ENCODE peak calls at places on chromosomes 12 and 14, in five cellular contexts. One of them, this sample, is unnamed.

GRCh38 chr14:89025581-89026236 is 201.3 kb downstream of the TTC8 start:
- DNase-seq in HT1080: no peak
- DNase-seq in activated CD8-positive, alpha-beta memory T cell treated with anti-CD3 and anti-CD28 coated beads for 1 hour: no peak
- DNase-seq in ascending aorta: no peak
- DNase-seq in sigmoid colon: no peak
- DNase-seq in this sample: no peak

GRCh38 chr14:102076793-102077759 is 9.8 kb downstream of the HSP90AA1 start:
- DNase-seq in sigmoid colon: no peak
- DNase-seq in ascending aorta: no peak
- DNase-seq in activated CD8-positive, alpha-beta memory T cell treated with anti-CD3 and anti-CD28 coated beads for 1 hour: no peak
- DNase-seq in HT1080: no peak
- DNase-seq in this sample: no peak

GRCh38 chr12:75964150-75964549 is 67.4 kb downstream of the PHLDA1 start:
- DNase-seq in ascending aorta: no peak
- DNase-seq in activated CD8-positive, alpha-beta memory T cell treated with anti-CD3 and anti-CD28 coated beads for 1 hour: no peak
- DNase-seq in HT1080: no peak
- DNase-seq in sigmoid colon: no peak
- DNase-seq in this sample: no peak

GRCh38 chr12:4027412-4027811 is 154.2 kb upstream of the PARP11 start:
- DNase-seq in ascending aorta: no peak
- DNase-seq in HT1080: no peak
- DNase-seq in sigmoid colon: no peak
- DNase-seq in activated CD8-positive, alpha-beta memory T cell treated with anti-CD3 and anti-CD28 coated beads for 1 hour: peak; percentile 43
- DNase-seq in this sample: peak; percentile 33

GRCh38 chr14:66038214-66038977 is 447.8 kb upstream of the CCDC196 start:
- DNase-seq in ascending aorta: peak; percentile 63
- DNase-seq in HT1080: peak; percentile 90
- DNase-seq in activated CD8-positive, alpha-beta memory T cell treated with anti-CD3 and anti-CD28 coated beads for 1 hour: no peak
- DNase-seq in sigmoid colon: peak; percentile 62
- DNase-seq in this sample: peak; percentile 63

GRCh38 chr14:85471744-85472143 is 58.2 kb upstream of the FLRT2 start:
- DNase-seq in ascending aorta: no peak
- DNase-seq in activated CD8-positive, alpha-beta memory T cell treated with anti-CD3 and anti-CD28 coated beads for 1 hour: no peak
- DNase-seq in sigmoid colon: no peak
- DNase-seq in HT1080: peak; percentile 93
- DNase-seq in this sample: peak; percentile 82

GRCh38 chr14:105491366-105492006 is 440 bp downstream of the TEDC1 start:
- DNase-seq in activated CD8-positive, alpha-beta memory T cell treated with anti-CD3 and anti-CD28 coated beads for 1 hour: peak; percentile 77
- DNase-seq in HT1080: peak; percentile 57
- DNase-seq in ascending aorta: no peak
- DNase-seq in sigmoid colon: peak; percentile 83
- DNase-seq in this sample: peak; percentile 88

GRCh38 chr14:44109041-44109440 is 398.0 kb downstream of the FSCB start:
- DNase-seq in activated CD8-positive, alpha-beta memory T cell treated with anti-CD3 and anti-CD28 coated beads for 1 hour: no peak
- DNase-seq in sigmoid colon: no peak
- DNase-seq in ascending aorta: no peak
- DNase-seq in HT1080: no peak
- DNase-seq in this sample: no peak

GRCh38 chr12:125346361-125346760 is 281.1 kb downstream of the AACS start:
- DNase-seq in HT1080: no peak
- DNase-seq in sigmoid colon: no peak
- DNase-seq in ascending aorta: no peak
- DNase-seq in activated CD8-positive, alpha-beta memory T cell treated with anti-CD3 and anti-CD28 coated beads for 1 hour: no peak
- DNase-seq in this sample: no peak

GRCh38 chr12:54355104-54355815 is 9.0 kb downstream of the GPR84 start:
- DNase-seq in HT1080: no peak
- DNase-seq in ascending aorta: no peak
- DNase-seq in activated CD8-positive, alpha-beta memory T cell treated with anti-CD3 and anti-CD28 coated beads for 1 hour: no peak
- DNase-seq in sigmoid colon: no peak
- DNase-seq in this sample: no peak

GRCh38 chr12:89414851-89415250 is 62.5 kb upstream of the DUSP6 start:
- DNase-seq in sigmoid colon: no peak
- DNase-seq in ascending aorta: no peak
- DNase-seq in activated CD8-positive, alpha-beta memory T cell treated with anti-CD3 and anti-CD28 coated beads for 1 hour: no peak
- DNase-seq in HT1080: no peak
- DNase-seq in this sample: no peak

GRCh38 chr14:73376585-73376984 is 81.8 kb downstream of the NUMB start:
- DNase-seq in sigmoid colon: no peak
- DNase-seq in HT1080: no peak
- DNase-seq in ascending aorta: no peak
- DNase-seq in activated CD8-positive, alpha-beta memory T cell treated with anti-CD3 and anti-CD28 coated beads for 1 hour: no peak
- DNase-seq in this sample: no peak

GRCh38 chr12:17296882-17297281 is 690.9 kb upstream of the LMO3 start:
- DNase-seq in HT1080: no peak
- DNase-seq in activated CD8-positive, alpha-beta memory T cell treated with anti-CD3 and anti-CD28 coated beads for 1 hour: no peak
- DNase-seq in sigmoid colon: no peak
- DNase-seq in ascending aorta: no peak
- DNase-seq in this sample: no peak

GRCh38 chr14:48331421-48331820 is 656.0 kb upstream of the MDGA2 start:
- DNase-seq in ascending aorta: no peak
- DNase-seq in HT1080: no peak
- DNase-seq in sigmoid colon: no peak
- DNase-seq in activated CD8-positive, alpha-beta memory T cell treated with anti-CD3 and anti-CD28 coated beads for 1 hour: no peak
- DNase-seq in this sample: no peak

GRCh38 chr14:49970474-49971147 is 77.7 kb downstream of the ARF6 start:
- DNase-seq in ascending aorta: no peak
- DNase-seq in HT1080: no peak
- DNase-seq in activated CD8-positive, alpha-beta memory T cell treated with anti-CD3 and anti-CD28 coated beads for 1 hour: no peak
- DNase-seq in sigmoid colon: no peak
- DNase-seq in this sample: no peak

GRCh38 chr14:22122227-22123187 is 448.9 kb upstream of the OR4E1 start:
- DNase-seq in activated CD8-positive, alpha-beta memory T cell treated with anti-CD3 and anti-CD28 coated beads for 1 hour: no peak
- DNase-seq in sigmoid colon: no peak
- DNase-seq in ascending aorta: no peak
- DNase-seq in HT1080: no peak
- DNase-seq in this sample: peak; percentile 17

GRCh38 chr14:45048385-45048784 is 35.5 kb upstream of the PRPF39 start:
- DNase-seq in sigmoid colon: no peak
- DNase-seq in ascending aorta: no peak
- DNase-seq in HT1080: no peak
- DNase-seq in activated CD8-positive, alpha-beta memory T cell treated with anti-CD3 and anti-CD28 coated beads for 1 hour: no peak
- DNase-seq in this sample: no peak

GRCh38 chr12:6638305-6638704 is 2.5 kb upstream of the LPAR5 start:
- DNase-seq in HT1080: no peak
- DNase-seq in ascending aorta: no peak
- DNase-seq in activated CD8-positive, alpha-beta memory T cell treated with anti-CD3 and anti-CD28 coated beads for 1 hour: no peak
- DNase-seq in sigmoid colon: no peak
- DNase-seq in this sample: no peak

GRCh38 chr12:67382206-67382871 is 113.2 kb downstream of the CAND1 start:
- DNase-seq in activated CD8-positive, alpha-beta memory T cell treated with anti-CD3 and anti-CD28 coated beads for 1 hour: no peak
- DNase-seq in sigmoid colon: no peak
- DNase-seq in ascending aorta: no peak
- DNase-seq in HT1080: no peak
- DNase-seq in this sample: no peak

GRCh38 chr14:49904270-49904669 is 11.4 kb downstream of the ARF6 start:
- DNase-seq in ascending aorta: no peak
- DNase-seq in activated CD8-positive, alpha-beta memory T cell treated with anti-CD3 and anti-CD28 coated beads for 1 hour: no peak
- DNase-seq in sigmoid colon: no peak
- DNase-seq in HT1080: no peak
- DNase-seq in this sample: no peak

GRCh38 chr14:53306926-53307325 is 153.8 kb upstream of the DDHD1 start:
- DNase-seq in ascending aorta: no peak
- DNase-seq in HT1080: peak; percentile 79
- DNase-seq in sigmoid colon: no peak
- DNase-seq in activated CD8-positive, alpha-beta memory T cell treated with anti-CD3 and anti-CD28 coated beads for 1 hour: no peak
- DNase-seq in this sample: peak; percentile 32

GRCh38 chr14:23817164-23817767 is 136.3 kb upstream of the DHRS4 start:
- DNase-seq in activated CD8-positive, alpha-beta memory T cell treated with anti-CD3 and anti-CD28 coated beads for 1 hour: no peak
- DNase-seq in sigmoid colon: no peak
- DNase-seq in ascending aorta: no peak
- DNase-seq in HT1080: no peak
- DNase-seq in this sample: no peak

GRCh38 chr12:51970904-51971646 is 19.6 kb downstream of the ACVR1B start:
- DNase-seq in HT1080: peak; percentile 63
- DNase-seq in activated CD8-positive, alpha-beta memory T cell treated with anti-CD3 and anti-CD28 coated beads for 1 hour: no peak
- DNase-seq in ascending aorta: no peak
- DNase-seq in sigmoid colon: no peak
- DNase-seq in this sample: peak; percentile 74

GRCh38 chr12:111322336-111323250 is 46.3 kb downstream of the PHETA1 start:
- DNase-seq in sigmoid colon: peak; percentile 67
- DNase-seq in HT1080: peak; percentile 53
- DNase-seq in activated CD8-positive, alpha-beta memory T cell treated with anti-CD3 and anti-CD28 coated beads for 1 hour: no peak
- DNase-seq in ascending aorta: no peak
- DNase-seq in this sample: peak; percentile 90

GRCh38 chr14:55553791-55554190 is 26.2 kb upstream of the KTN1 start:
- DNase-seq in HT1080: peak; percentile 83
- DNase-seq in activated CD8-positive, alpha-beta memory T cell treated with anti-CD3 and anti-CD28 coated beads for 1 hour: no peak
- DNase-seq in sigmoid colon: no peak
- DNase-seq in ascending aorta: no peak
- DNase-seq in this sample: peak; percentile 16

GRCh38 chr12:50764116-50764860 is 387 bp downstream of the ATF1 start:
- DNase-seq in sigmoid colon: peak; percentile 72
- DNase-seq in ascending aorta: peak; percentile 76
- DNase-seq in HT1080: peak; percentile 55
- DNase-seq in activated CD8-positive, alpha-beta memory T cell treated with anti-CD3 and anti-CD28 coated beads for 1 hour: peak; percentile 67
- DNase-seq in this sample: peak; percentile 63

GRCh38 chr12:50505386-50505827 is 622 bp downstream of the DIP2B start:
- DNase-seq in HT1080: peak; percentile 56
- DNase-seq in activated CD8-positive, alpha-beta memory T cell treated with anti-CD3 and anti-CD28 coated beads for 1 hour: peak; percentile 11
- DNase-seq in sigmoid colon: peak; percentile 71
- DNase-seq in ascending aorta: no peak
- DNase-seq in this sample: peak; percentile 43

GRCh38 chr12:117907108-117907689 is 61.6 kb downstream of the KSR2 start:
- DNase-seq in activated CD8-positive, alpha-beta memory T cell treated with anti-CD3 and anti-CD28 coated beads for 1 hour: no peak
- DNase-seq in sigmoid colon: no peak
- DNase-seq in HT1080: no peak
- DNase-seq in ascending aorta: no peak
- DNase-seq in this sample: no peak

GRCh38 chr14:59427653-59428578 is 37.3 kb downstream of the GPR135 start:
- DNase-seq in activated CD8-positive, alpha-beta memory T cell treated with anti-CD3 and anti-CD28 coated beads for 1 hour: no peak
- DNase-seq in HT1080: no peak
- DNase-seq in ascending aorta: peak; percentile 85
- DNase-seq in sigmoid colon: peak; percentile 74
- DNase-seq in this sample: peak; percentile 45

GRCh38 chr12:104354167-104354867 is 50.8 kb downstream of the EID3 start:
- DNase-seq in ascending aorta: peak; percentile 30
- DNase-seq in activated CD8-positive, alpha-beta memory T cell treated with anti-CD3 and anti-CD28 coated beads for 1 hour: no peak
- DNase-seq in HT1080: no peak
- DNase-seq in sigmoid colon: no peak
- DNase-seq in this sample: no peak

GRCh38 chr12:52358575-52359350 is 8.5 kb downstream of the KRT85 start:
- DNase-seq in ascending aorta: peak; percentile 50
- DNase-seq in sigmoid colon: no peak
- DNase-seq in HT1080: peak; percentile 75
- DNase-seq in activated CD8-positive, alpha-beta memory T cell treated with anti-CD3 and anti-CD28 coated beads for 1 hour: no peak
- DNase-seq in this sample: peak; percentile 72

GRCh38 chr14:81638656-81639055 is 105.0 kb upstream of the SEL1L start:
- DNase-seq in ascending aorta: no peak
- DNase-seq in sigmoid colon: no peak
- DNase-seq in HT1080: no peak
- DNase-seq in activated CD8-positive, alpha-beta memory T cell treated with anti-CD3 and anti-CD28 coated beads for 1 hour: no peak
- DNase-seq in this sample: no peak

GRCh38 chr12:131003676-131004075 is 50.0 kb downstream of the ADGRD1 start:
- DNase-seq in sigmoid colon: no peak
- DNase-seq in HT1080: no peak
- DNase-seq in activated CD8-positive, alpha-beta memory T cell treated with anti-CD3 and anti-CD28 coated beads for 1 hour: no peak
- DNase-seq in ascending aorta: no peak
- DNase-seq in this sample: no peak

GRCh38 chr14:99983251-99984012 is 81.8 kb upstream of the EVL start:
- DNase-seq in activated CD8-positive, alpha-beta memory T cell treated with anti-CD3 and anti-CD28 coated beads for 1 hour: no peak
- DNase-seq in HT1080: no peak
- DNase-seq in ascending aorta: no peak
- DNase-seq in sigmoid colon: no peak
- DNase-seq in this sample: no peak

GRCh38 chr14:24095196-24096068 is 1.3 kb downstream of the PCK2 start:
- DNase-seq in activated CD8-positive, alpha-beta memory T cell treated with anti-CD3 and anti-CD28 coated beads for 1 hour: no peak
- DNase-seq in ascending aorta: no peak
- DNase-seq in HT1080: peak; percentile 76
- DNase-seq in sigmoid colon: no peak
- DNase-seq in this sample: peak; percentile 69

GRCh38 chr12:112813836-112814235 is 22.3 kb downstream of the RPH3A start:
- DNase-seq in activated CD8-positive, alpha-beta memory T cell treated with anti-CD3 and anti-CD28 coated beads for 1 hour: no peak
- DNase-seq in ascending aorta: no peak
- DNase-seq in HT1080: no peak
- DNase-seq in sigmoid colon: no peak
- DNase-seq in this sample: no peak

GRCh38 chr14:70792939-70793338 is 16.4 kb downstream of the MAP3K9 start:
- DNase-seq in ascending aorta: no peak
- DNase-seq in HT1080: no peak
- DNase-seq in activated CD8-positive, alpha-beta memory T cell treated with anti-CD3 and anti-CD28 coated beads for 1 hour: no peak
- DNase-seq in sigmoid colon: no peak
- DNase-seq in this sample: no peak

GRCh38 chr14:64005822-64006221 is 153.0 kb downstream of the SYNE2 start:
- DNase-seq in sigmoid colon: no peak
- DNase-seq in activated CD8-positive, alpha-beta memory T cell treated with anti-CD3 and anti-CD28 coated beads for 1 hour: no peak
- DNase-seq in HT1080: no peak
- DNase-seq in ascending aorta: no peak
- DNase-seq in this sample: no peak

GRCh38 chr12:3882896-3883564 is 9.8 kb upstream of the PARP11 start:
- DNase-seq in HT1080: peak; percentile 23
- DNase-seq in activated CD8-positive, alpha-beta memory T cell treated with anti-CD3 and anti-CD28 coated beads for 1 hour: no peak
- DNase-seq in ascending aorta: no peak
- DNase-seq in sigmoid colon: no peak
- DNase-seq in this sample: peak; percentile 15

This sample was measured in Daoy.